ENCODE peak calls at places on chromosomes 6 and 20, in eight cellular contexts. D, S, Q, F, L, E, V and I are unnamed samples.

GRCh38 chr6:31576897-31577341 is 1.6 kb downstream of the TNF start:
- DNase-seq in F (no peak), E (no peak), Q (no peak), V (no peak), L (no peak), D (no peak), S (no peak), I (no peak)

GRCh38 chr6:30152910-30153309 is 8.1 kb downstream of the TRIM10 start:
- DNase-seq in L (no peak), E (no peak), S (no peak), D (no peak), F (no peak), V (no peak), Q (no peak), I (no peak)

GRCh38 chr6:137910843-137911456 is 43.9 kb downstream of the TNFAIP3 start:
- DNase-seq in F (no peak), E (no peak), L (no peak), Q (no peak), S (no peak), D (no peak), V (no peak), I (no peak)

GRCh38 chr20:59363094-59363493 is 62.7 kb downstream of the EDN3 start:
- DNase-seq in Q (no peak), D (no peak), L (no peak), S (no peak), V (no peak), F (no peak), E (no peak), I (no peak)

GRCh38 chr20:37417857-37418501 is 72.0 kb downstream of the SRC start:
- DNase-seq in V (no peak), L (no peak), F (no peak), D (no peak), Q (peak), S (no peak), E (no peak), I (no peak)

GRCh38 chr20:7926767-7927166 is 13.5 kb downstream of the HAO1 start:
- DNase-seq in E (peak), Q (peak), L (no peak), D (no peak), V (peak), F (no peak), S (peak), I (peak)

GRCh38 chr6:122871079-122871478 is 82.0 kb downstream of the SMPDL3A start:
- DNase-seq in D (no peak), L (no peak), E (no peak), V (no peak), Q (peak), S (peak), F (no peak), I (no peak)

GRCh38 chr20:46307139-46307998 is 929 bp downstream of the CDH22 start:
- DNase-seq in V (peak), E (no peak), Q (peak), F (peak), L (no peak), D (peak), S (peak), I (no peak)

GRCh38 chr6:156752666-156753301 is 24.4 kb upstream of the ARID1B start:
- DNase-seq in L (no peak), E (no peak), S (no peak), D (no peak), V (no peak), F (no peak), Q (no peak), I (no peak)

GRCh38 chr6:105452376-105452775 is 49.5 kb upstream of the PREP start:
- DNase-seq in L (no peak), F (no peak), S (no peak), Q (no peak), D (no peak), E (no peak), V (no peak), I (no peak)

GRCh38 chr6:170134077-170135040 is 156.5 kb downstream of the DLL1 start:
- DNase-seq in V (no peak), Q (peak), S (no peak), L (no peak), D (peak), F (no peak), E (no peak), I (peak)

GRCh38 chr20:1619861-1620444 is at the start of gene SIRPB1:
- DNase-seq in Q (no peak), D (no peak), F (no peak), V (no peak), L (no peak), S (no peak), E (no peak), I (no peak)

GRCh38 chr6:43990275-43990626 is 137.0 kb downstream of the MRPL14 start:
- DNase-seq in F (no peak), E (no peak), Q (no peak), S (no peak), D (no peak), L (no peak), V (no peak), I (no peak)

GRCh38 chr6:9136141-9136865 is 701.0 kb upstream of the SLC35B3 start:
- DNase-seq in V (peak), E (no peak), D (no peak), S (no peak), F (no peak), L (no peak), Q (no peak), I (no peak)

GRCh38 chr6:105459884-105460283 is 57.0 kb upstream of the PREP start:
- DNase-seq in Q (peak), L (no peak), F (peak), V (peak), E (peak), D (no peak), S (peak), I (no peak)

GRCh38 chr6:109939654-109940053 is 38.5 kb upstream of the GPR6 start:
- DNase-seq in E (no peak), V (peak), Q (no peak), S (no peak), F (no peak), L (no peak), D (no peak), I (no peak)

GRCh38 chr6:144334150-144334708 is 49.1 kb downstream of the UTRN start:
- DNase-seq in V (no peak), Q (no peak), L (no peak), F (no peak), S (no peak), D (no peak), E (no peak), I (no peak)

GRCh38 chr6:13508711-13509705 is 21.6 kb upstream of the GFOD1 start:
- DNase-seq in D (no peak), F (no peak), Q (peak), S (peak), E (peak), L (no peak), V (no peak), I (no peak)

GRCh38 chr6:157061770-157062594 is 261.3 kb downstream of the TMEM242 start:
- DNase-seq in L (no peak), Q (no peak), V (no peak), F (no peak), E (no peak), D (no peak), S (no peak), I (no peak)

GRCh38 chr20:4519530-4519929 is 202.2 kb upstream of the PRND start:
- DNase-seq in E (no peak), S (peak), F (no peak), D (no peak), Q (no peak), L (no peak), V (peak), I (no peak)

GRCh38 chr6:128438311-128438916 is 82.0 kb downstream of the PTPRK start:
- DNase-seq in S (peak), L (no peak), Q (peak), E (no peak), F (no peak), D (no peak), V (no peak), I (peak)

GRCh38 chr6:165987483-165988305 is 180.0 kb downstream of the TBXT start:
- DNase-seq in Q (peak), V (no peak), E (peak), F (no peak), S (peak), L (no peak), D (peak), I (peak)

GRCh38 chr6:141809901-141810300 is 322.8 kb upstream of the GJE1 start:
- DNase-seq in E (no peak), L (no peak), V (no peak), Q (peak), D (no peak), S (peak), F (no peak), I (no peak)

GRCh38 chr20:32609993-32610896 is 25.1 kb upstream of the NOL4L start:
- DNase-seq in D (no peak), Q (no peak), F (no peak), L (no peak), V (no peak), S (no peak), E (no peak), I (no peak)

DNA sequence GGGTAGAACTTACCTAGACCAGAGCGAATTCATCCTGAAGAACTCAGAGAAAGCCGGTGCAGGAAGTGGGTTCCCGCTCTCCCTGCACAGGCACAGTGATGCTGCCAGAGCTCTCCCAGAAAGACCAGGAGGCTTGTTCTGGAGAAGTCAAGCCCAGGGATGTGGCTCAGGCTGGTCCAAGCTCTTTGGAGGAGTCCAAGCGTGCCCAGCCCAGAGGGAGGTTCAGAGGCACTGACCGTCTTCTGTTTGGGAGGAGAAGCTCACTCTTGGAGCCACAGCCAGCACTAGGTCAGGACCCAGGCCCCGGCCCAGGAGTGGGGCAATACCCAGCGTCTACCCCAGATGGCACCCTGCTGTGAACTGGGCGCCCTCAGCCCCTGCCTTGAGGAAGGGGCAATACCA is 1.5 kb upstream of the PMEPA1 start:
- DNase-seq in F (no peak), S (no peak), V (no peak), E (no peak), D (peak), Q (no peak), L (no peak), I (no peak)
- H3K4me3 ChIP-seq in F (peak), S (no peak), V (no peak), E (no peak), D (peak), Q (no peak), L (peak), I (no peak)

DNA sequence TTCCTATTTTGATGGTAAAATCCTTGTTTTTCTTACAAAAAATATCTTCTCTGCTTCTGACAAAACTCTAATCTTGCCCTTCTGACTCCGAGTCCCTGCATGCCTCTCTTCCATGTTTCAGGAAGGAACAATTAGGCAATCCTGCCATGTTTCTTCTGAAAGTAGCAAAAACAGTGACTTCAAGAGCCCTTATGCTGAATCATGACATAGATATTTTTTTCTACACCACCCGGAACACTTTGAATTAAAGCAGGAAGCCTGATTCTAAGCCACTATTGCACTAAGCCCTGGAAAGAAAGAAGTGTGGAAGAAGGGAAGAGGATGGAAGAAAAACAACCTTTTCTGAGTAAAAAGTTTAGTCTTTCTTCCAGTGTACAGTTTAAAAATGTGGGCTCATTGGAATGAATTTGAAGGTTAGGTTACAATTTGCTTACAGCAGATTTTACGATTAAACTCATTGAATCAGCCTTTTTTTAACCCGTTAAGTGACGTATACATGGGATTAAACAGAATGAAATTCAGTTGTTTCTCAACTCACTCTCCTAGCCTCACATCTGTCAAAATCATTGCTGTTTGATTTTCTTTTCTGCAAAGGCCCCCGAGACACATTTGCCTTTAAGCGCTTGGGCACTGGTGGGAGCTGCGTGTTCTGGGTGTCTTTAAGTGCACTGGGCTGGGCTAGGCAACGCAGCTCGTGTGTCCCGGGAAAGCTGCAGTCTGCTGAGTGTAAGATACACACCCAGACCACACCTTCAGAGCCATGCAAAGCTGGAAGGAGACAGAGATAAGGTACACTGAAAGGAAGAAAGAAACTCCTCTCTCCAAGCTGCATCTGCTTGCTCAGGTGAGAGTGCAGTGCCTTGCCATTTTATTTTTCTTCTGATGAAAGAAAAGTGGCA is 159.4 kb upstream of the CITED2 start:
- DNase-seq in S (peak), F (no peak), V (peak), D (no peak), Q (peak), L (no peak), E (peak), I (peak)
- H3K4me3 ChIP-seq in S (no peak), F (peak), V (peak), D (no peak), Q (no peak), L (no peak), E (no peak), I (no peak)

GRCh38 chr6:39930540-39930939 is 3.7 kb downstream of the MOCS1 start:
- DNase-seq in E (no peak), L (no peak), V (no peak), D (no peak), Q (no peak), F (no peak), S (no peak), I (no peak)
- H3K4me3 ChIP-seq in E (no peak), L (no peak), V (no peak), D (no peak), Q (no peak), F (no peak), S (no peak), I (no peak)

GRCh38 chr20:22716824-22717351 is 132.5 kb upstream of the FOXA2 start:
- DNase-seq in Q (peak), V (peak), D (no peak), F (no peak), S (peak), E (no peak), L (no peak), I (no peak)
- H3K4me3 ChIP-seq in Q (no peak), V (no peak), D (no peak), F (no peak), S (no peak), E (no peak), L (no peak), I (no peak)

DNA sequence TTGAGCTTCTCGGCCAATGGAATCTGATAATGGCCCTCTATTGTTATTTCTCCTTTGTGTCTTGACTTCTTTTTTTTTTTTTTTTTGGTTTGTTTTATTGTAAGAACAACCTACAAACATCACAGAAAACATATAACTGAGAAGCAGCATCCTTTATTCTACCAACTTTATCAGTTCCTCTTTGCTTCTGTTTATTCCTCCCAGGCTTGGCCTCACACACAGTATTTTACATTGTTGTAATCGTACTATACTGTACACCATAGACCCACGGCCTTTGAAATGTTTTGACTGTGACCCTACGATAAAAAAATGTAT is 558 bp upstream of the CCDC167 start:
- DNase-seq in E (no peak), L (no peak), D (no peak), S (no peak), F (no peak), Q (no peak), V (no peak), I (no peak)
- H3K4me3 ChIP-seq in E (peak), L (peak), D (peak), S (peak), F (peak), Q (peak), V (peak), I (peak)

DNA sequence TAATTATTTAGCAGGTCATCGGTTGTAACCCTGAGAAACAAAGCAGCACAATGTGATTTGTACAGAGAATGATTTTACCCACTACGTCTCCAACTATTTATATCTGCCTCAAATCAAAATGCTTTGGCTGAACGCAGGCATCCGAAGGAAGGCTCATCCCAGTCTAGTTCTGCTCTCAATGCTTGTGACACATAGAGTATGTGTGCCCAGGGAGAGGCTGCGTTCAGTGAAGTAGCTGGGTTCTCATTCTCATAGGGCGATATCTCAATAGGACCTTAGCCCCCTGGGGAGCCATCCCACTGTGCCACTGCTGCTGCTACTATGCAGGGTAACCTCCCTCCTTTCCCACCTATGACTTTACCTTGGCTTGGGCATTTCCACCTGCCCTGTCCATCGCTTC is 407 bp downstream of the GABRR2 start:
- DNase-seq in F (no peak), D (no peak), V (no peak), L (no peak), E (no peak), S (no peak), Q (no peak), I (no peak)
- H3K4me3 ChIP-seq in F (no peak), D (no peak), V (no peak), L (no peak), E (no peak), S (no peak), Q (no peak), I (no peak)

DNA sequence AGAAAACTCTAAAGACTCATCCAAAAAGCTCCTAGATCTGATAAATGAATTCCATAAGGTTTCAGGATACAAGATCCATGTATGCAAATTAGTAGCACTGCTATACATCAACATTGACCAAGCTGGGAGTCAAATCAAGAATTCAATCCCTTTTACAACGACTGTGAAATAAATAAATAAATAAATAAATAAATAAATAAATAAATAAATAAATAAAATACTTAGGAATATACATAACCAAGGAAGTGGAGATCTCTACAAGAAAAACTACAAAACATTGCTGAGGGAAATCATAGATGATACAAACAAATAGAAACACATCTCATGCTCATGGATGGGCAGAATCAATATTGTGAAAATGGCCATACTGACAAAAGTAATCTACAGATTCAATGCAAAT is 132.0 kb upstream of the NRSN1 start:
- DNase-seq in L (no peak), D (no peak), S (no peak), V (no peak), F (no peak), E (no peak), Q (no peak), I (no peak)
- H3K4me3 ChIP-seq in L (no peak), D (no peak), S (no peak), V (no peak), F (no peak), E (no peak), Q (no peak), I (no peak)